ENCODE peak calls at places on chromosome 20, in nine cellular contexts. N is EH; H is T-cell; B is stimulated activated CD4-positive, alpha-beta T cell treated with anti-CD3 and anti-CD28 coated beads, Interleukin-12 subunit alpha, Interleukin-12 subunit beta, amount 100 ng/mL, for 4 hours; J is fibroblast of pulmonary artery; F is A549; L is HFFc6; X is GM04503; I is Daoy. E is an unnamed sample.
A peak's percentile ranks its signal among the peaks of the same experiment; 100 is the strongest.

GRCh38 chr20:46172455-46172854 is 54.3 kb downstream of the CD40 start:
- DNase-seq in N (no peak), H (no peak), B (no peak), J (no peak), F (no peak), L (no peak), X (no peak), I (no peak), E (no peak)

GRCh38 chr20:17936306-17936790 is 32.2 kb downstream of the SNX5 start:
- DNase-seq in N (peak; percentile 54), H (no peak), B (no peak), J (peak; percentile 30), F (no peak), L (no peak), X (no peak), I (peak; percentile 27), E (no peak)

GRCh38 chr20:15902493-15902892 is 670.8 kb downstream of the KIF16B start:
- DNase-seq in N (no peak), H (no peak), B (no peak), J (no peak), F (peak; percentile 44), L (no peak), X (no peak), I (peak; percentile 6), E (no peak)

GRCh38 chr20:50248104-50248631 is 57.5 kb downstream of the CEBPB start:
- DNase-seq in N (peak; percentile 62), H (no peak), B (no peak), J (peak; percentile 48), F (no peak), L (peak; percentile 39), X (no peak), I (peak; percentile 86), E (peak; percentile 59)

GRCh38 chr20:24911461-24911860 is 37.6 kb upstream of the CST7 start:
- DNase-seq in N (no peak), H (no peak), B (no peak), J (no peak), F (no peak), L (no peak), X (no peak), I (no peak), E (no peak)

GRCh38 chr20:33866398-33867079 is 55.4 kb downstream of the CHMP4B start:
- DNase-seq in N (peak; percentile 43), H (no peak), B (no peak), J (no peak), F (no peak), L (no peak), X (no peak), I (no peak), E (no peak)

GRCh38 chr20:62898093-62898964 is 28.0 kb downstream of the DIDO1 start:
- DNase-seq in N (no peak), H (no peak), B (no peak), J (no peak), F (no peak), L (no peak), X (no peak), I (no peak), E (no peak)

GRCh38 chr20:48891235-48892048 is 30.1 kb upstream of the ARFGEF2 start:
- DNase-seq in N (no peak), H (no peak), B (no peak), J (no peak), F (no peak), L (no peak), X (no peak), I (no peak), E (no peak)

GRCh38 chr20:13200767-13201500 is 20.1 kb upstream of the ISM1 start:
- DNase-seq in N (no peak), H (no peak), B (no peak), J (no peak), F (no peak), L (no peak), X (no peak), I (no peak), E (no peak)

GRCh38 chr20:10119336-10119735 is 84.5 kb downstream of the ANKEF1 start:
- DNase-seq in N (no peak), H (no peak), B (no peak), J (no peak), F (no peak), L (no peak), X (no peak), I (no peak), E (no peak)

GRCh38 chr20:25280051-25280573 is 32.2 kb downstream of the PYGB start:
- DNase-seq in N (no peak), H (no peak), B (no peak), J (no peak), F (no peak), L (no peak), X (no peak), I (no peak), E (no peak)

GRCh38 chr20:49660912-49661311 is 52.8 kb downstream of the B4GALT5 start:
- DNase-seq in N (no peak), H (no peak), B (no peak), J (no peak), F (no peak), L (no peak), X (no peak), I (no peak), E (no peak)

GRCh38 chr20:14093652-14094051 is 98.3 kb downstream of the MACROD2 start:
- DNase-seq in N (no peak), H (no peak), B (no peak), J (no peak), F (no peak), L (no peak), X (no peak), I (no peak), E (no peak)

GRCh38 chr20:363319-364078 is 16.6 kb downstream of the NRSN2 start:
- DNase-seq in N (peak; percentile 48), H (no peak), B (no peak), J (no peak), F (peak; percentile 66), L (no peak), X (no peak), I (peak; percentile 40), E (peak; percentile 48)

GRCh38 chr20:49377326-49377725 is 99.5 kb upstream of the ZNFX1 start:
- DNase-seq in N (no peak), H (no peak), B (no peak), J (no peak), F (no peak), L (no peak), X (no peak), I (no peak), E (no peak)

GRCh38 chr20:37636212-37636975 is 57.4 kb upstream of the CTNNBL1 start:
- DNase-seq in N (no peak), H (no peak), B (no peak), J (no peak), F (no peak), L (no peak), X (no peak), I (no peak), E (no peak)

GRCh38 chr20:61949714-61950630 is 115.7 kb downstream of the TAF4 start:
- DNase-seq in N (no peak), H (no peak), B (no peak), J (no peak), F (no peak), L (no peak), X (no peak), I (no peak), E (no peak)

GRCh38 chr20:61597996-61598395 is 345.9 kb downstream of the CDH4 start:
- DNase-seq in N (no peak), H (no peak), B (no peak), J (no peak), F (no peak), L (no peak), X (no peak), I (no peak), E (no peak)

GRCh38 chr20:15992564-15992963 is 580.7 kb downstream of the KIF16B start:
- DNase-seq in N (peak; percentile 4), H (no peak), B (no peak), J (no peak), F (no peak), L (no peak), X (no peak), I (no peak), E (peak; percentile 57)

GRCh38 chr20:20780127-20780822 is 67.8 kb upstream of the RALGAPA2 start:
- DNase-seq in N (no peak), H (no peak), B (no peak), J (peak; percentile 8), F (peak; percentile 28), L (no peak), X (no peak), I (peak; percentile 69), E (peak; percentile 50)

GRCh38 chr20:36297656-36298055 is 8.5 kb upstream of the DLGAP4 start:
- DNase-seq in N (no peak), H (no peak), B (no peak), J (no peak), F (no peak), L (no peak), X (no peak), I (no peak), E (no peak)

GRCh38 chr20:56781108-56781739 is 152.1 kb downstream of the TFAP2C start:
- DNase-seq in N (no peak), H (no peak), B (no peak), J (peak; percentile 83), F (peak; percentile 80), L (no peak), X (no peak), I (peak; percentile 34), E (no peak)

GRCh38 chr20:31565699-31566331 is 39.3 kb upstream of the ID1 start:
- DNase-seq in N (no peak), H (no peak), B (no peak), J (no peak), F (peak; percentile 53), L (no peak), X (no peak), I (no peak), E (no peak)

GRCh38 chr20:38213607-38213940 is 47.0 kb downstream of the KIAA1755 start:
- DNase-seq in N (no peak), H (no peak), B (no peak), J (no peak), F (no peak), L (no peak), X (no peak), I (no peak), E (no peak)

GRCh38 chr20:32036252-32036651 is 15.8 kb upstream of the HCK start:
- DNase-seq in N (no peak), H (no peak), B (no peak), J (no peak), F (no peak), L (no peak), X (no peak), I (no peak), E (no peak)

GRCh38 chr20:58130574-58130973 is 97.9 kb downstream of the ANKRD60 start:
- DNase-seq in N (no peak), H (no peak), B (no peak), J (no peak), F (no peak), L (no peak), X (no peak), I (no peak), E (no peak)

GRCh38 chr20:56359212-56360132 is 698 bp downstream of the FAM210B start:
- DNase-seq in N (peak; percentile 76), H (no peak), B (peak; percentile 10), J (peak; percentile 79), F (peak; percentile 48), L (peak; percentile 64), X (peak; percentile 29), I (peak; percentile 64), E (peak; percentile 45)

GRCh38 chr20:51631011-51631950 is 88.8 kb upstream of the NFATC2 start:
- DNase-seq in N (peak; percentile 98), H (no peak), B (no peak), J (peak; percentile 100), F (peak; percentile 94), L (peak; percentile 94), X (peak; percentile 94), I (peak; percentile 95), E (peak; percentile 96)

GRCh38 chr20:32898721-32899120 is 40.0 kb downstream of the EFCAB8 start:
- DNase-seq in N (peak; percentile 89), H (no peak), B (no peak), J (peak; percentile 29), F (no peak), L (peak; percentile 85), X (peak; percentile 87), I (peak; percentile 21), E (peak; percentile 24)

E was measured in HT1080.